ENCODE peak calls at places on chromosomes 3 and 15, in nine cellular contexts. D, V, O, Q, R, A, N, E and T are unnamed samples.

GRCh38 chr3:155416500-155417118 is 123.1 kb upstream of the STRIT1 start:
- DNase-seq in D (no peak), N (peak; percentile 57), Q (no peak), V (no peak), R (no peak), A (no peak), E (no peak), O (peak; percentile 61), T (no peak)

GRCh38 chr3:186021673-186022362 is 84.0 kb upstream of the TRA2B start:
- DNase-seq in Q (no peak), E (no peak), A (peak; percentile 67), O (no peak), V (no peak), D (no peak), R (no peak), N (no peak), T (no peak)

GRCh38 chr3:12436514-12437222 is 47.6 kb upstream of the TSEN2 start:
- DNase-seq in Q (no peak), O (no peak), A (no peak), R (no peak), N (no peak), V (no peak), E (no peak), D (no peak), T (no peak)

GRCh38 chr15:97904196-97904572 is 56.3 kb upstream of the ARRDC4 start:
- DNase-seq in R (peak; percentile 78), D (peak; percentile 58), N (peak; percentile 85), Q (peak; percentile 2), O (peak; percentile 61), A (peak; percentile 76), V (peak; percentile 39), E (peak; percentile 73), T (peak; percentile 12)

GRCh38 chr3:61181874-61182273 is 69.4 kb downstream of the FHIT start:
- DNase-seq in Q (no peak), D (no peak), E (no peak), N (no peak), A (no peak), R (no peak), O (peak; percentile 25), V (peak; percentile 35), T (peak; percentile 23)

GRCh38 chr3:109047366-109047765 is 70.6 kb downstream of the MORC1 start:
- DNase-seq in N (no peak), V (no peak), R (no peak), E (no peak), O (no peak), A (no peak), Q (no peak), D (no peak), T (no peak)

GRCh38 chr3:138600341-138600740 is 6.3 kb upstream of the CEP70 start:
- DNase-seq in A (peak; percentile 70), D (no peak), O (no peak), N (no peak), Q (no peak), E (no peak), V (no peak), R (no peak), T (no peak)

GRCh38 chr15:71748327-71748726 is 62.0 kb upstream of the NR2E3 start:
- DNase-seq in A (no peak), D (no peak), R (no peak), N (no peak), Q (no peak), E (no peak), V (no peak), O (peak; percentile 68), T (no peak)

GRCh38 chr3:138949002-138949418 is 2.0 kb downstream of the FOXL2NB start:
- DNase-seq in Q (no peak), N (no peak), V (no peak), A (no peak), E (no peak), R (no peak), O (no peak), D (no peak), T (no peak)

GRCh38 chr3:73556520-73557371 is 68.0 kb downstream of the PDZRN3 start:
- DNase-seq in Q (no peak), R (no peak), N (no peak), A (no peak), D (no peak), V (no peak), O (no peak), E (no peak), T (no peak)

GRCh38 chr3:95615592-95616310 is 1198.6 kb upstream of the EPHA6 start:
- DNase-seq in Q (no peak), R (no peak), E (no peak), O (no peak), D (no peak), N (no peak), V (no peak), A (no peak), T (no peak)

GRCh38 chr15:93882779-93883178 is 348.6 kb upstream of the MCTP2 start:
- DNase-seq in O (no peak), Q (no peak), E (no peak), R (no peak), D (no peak), N (no peak), V (no peak), A (no peak), T (no peak)

GRCh38 chr15:74552761-74553441 is 11.9 kb downstream of the ARID3B start:
- DNase-seq in N (no peak), V (no peak), E (no peak), R (no peak), Q (no peak), O (no peak), D (no peak), A (no peak), T (peak; percentile 27)

GRCh38 chr3:72836923-72837322 is 11.3 kb downstream of the SHQ1 start:
- DNase-seq in R (no peak), Q (no peak), O (no peak), E (peak; percentile 90), V (no peak), A (peak; percentile 94), N (no peak), D (no peak), T (no peak)

GRCh38 chr3:16290007-16290826 is 25.2 kb downstream of the OXNAD1 start:
- DNase-seq in D (no peak), O (peak; percentile 27), V (peak; percentile 70), R (no peak), N (no peak), Q (peak; percentile 62), A (no peak), E (peak; percentile 33), T (peak; percentile 43)

GRCh38 chr3:6719999-6720398 is 140.9 kb upstream of the GRM7 start:
- DNase-seq in R (no peak), V (no peak), E (no peak), D (no peak), Q (no peak), A (no peak), N (no peak), O (no peak), T (no peak)
- H3K9me3 ChIP-seq in R (no peaks in the 10 kb centered on the region), V (no peaks in the 10 kb centered on the region), E (no peaks in the 10 kb centered on the region), D (no peaks in the 10 kb centered on the region), Q (peaks cover 9% of the 10 kb centered on the region), A (no peaks in the 10 kb centered on the region), N (no peaks in the 10 kb centered on the region), O (no peaks in the 10 kb centered on the region), T (peaks cover 2% of the 10 kb centered on the region)

GRCh38 chr15:42605281-42605744 is 29.9 kb downstream of the STARD9 start:
- DNase-seq in Q (peak; percentile 94), E (no peak), V (peak; percentile 81), R (no peak), N (no peak), D (no peak), A (no peak), O (no peak), T (no peak)

GRCh38 chr15:42612367-42612912 is 37.0 kb downstream of the STARD9 start:
- DNase-seq in D (no peak), A (no peak), E (no peak), V (no peak), O (no peak), Q (no peak), R (no peak), N (no peak), T (no peak)

GRCh38 chr15:42611532-42611931 is 36.1 kb downstream of the STARD9 start:
- DNase-seq in O (no peak), D (no peak), V (peak; percentile 81), A (no peak), E (no peak), R (no peak), N (no peak), Q (no peak), T (no peak)

GRCh38 chr15:42608110-42608531 is 32.7 kb downstream of the STARD9 start:
- DNase-seq in V (peak; percentile 65), Q (peak; percentile 69), D (peak; percentile 52), N (no peak), E (no peak), A (no peak), R (peak; percentile 77), O (no peak), T (peak; percentile 11)

GRCh38 chr15:42608767-42609488 is 33.5 kb downstream of the STARD9 start:
- DNase-seq in V (no peak), R (no peak), D (no peak), Q (no peak), N (no peak), E (no peak), O (no peak), A (no peak), T (no peak)
- H3K4me1 ChIP-seq in V (peaks cover 14% of the 10 kb centered on the region), R (peaks cover 45% of the 10 kb centered on the region), D (peaks cover 36% of the 10 kb centered on the region), Q (peaks cover 55% of the 10 kb centered on the region), N (no peaks in the 10 kb centered on the region), E (peaks cover 8% of the 10 kb centered on the region), O (no peaks in the 10 kb centered on the region), A (peaks cover 18% of the 10 kb centered on the region), T (peaks cover 43% of the 10 kb centered on the region)

DNA sequence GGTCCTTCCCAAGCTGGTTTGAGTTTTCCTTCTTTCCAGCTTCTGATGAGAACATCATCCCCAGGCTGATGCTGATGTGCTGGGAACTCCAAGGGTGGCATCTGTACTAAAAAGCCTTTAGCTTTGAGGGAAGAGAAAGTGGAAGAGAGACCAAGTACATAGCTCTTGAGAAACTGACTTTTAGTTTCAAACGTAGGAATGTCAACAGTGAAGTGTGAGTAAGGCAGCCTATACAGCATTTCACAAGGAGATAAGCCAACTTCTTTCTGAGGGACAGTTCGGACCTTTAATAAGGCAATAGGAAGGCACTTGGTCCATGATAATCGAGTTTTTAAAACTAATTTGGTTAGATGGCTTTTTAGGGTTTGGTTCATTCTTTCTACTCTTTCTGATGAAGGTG is 53.7 kb downstream of the DLG1 start:
- DNase-seq in O (no peak), R (no peak), E (no peak), N (no peak), A (no peak), V (no peak), D (no peak), Q (no peak), T (no peak)
- H3K9me3 ChIP-seq in O (peaks cover 45% of the 10 kb centered on the region), R (peaks cover 78% of the 10 kb centered on the region), E (peaks cover 23% of the 10 kb centered on the region), N (peaks cover 41% of the 10 kb centered on the region), A (peaks cover 31% of the 10 kb centered on the region), V (peaks cover 2% of the 10 kb centered on the region), D (peaks cover 79% of the 10 kb centered on the region), Q (peaks cover 64% of the 10 kb centered on the region), T (peaks cover 63% of the 10 kb centered on the region)

GRCh38 chr3:172067837-172068440 is 28.6 kb downstream of the FNDC3B start:
- DNase-seq in E (no peak), R (no peak), N (no peak), Q (no peak), O (no peak), A (no peak), D (no peak), V (no peak), T (no peak)
- H3K4me1 ChIP-seq in E (peaks cover 47% of the 10 kb centered on the region), R (peaks cover 67% of the 10 kb centered on the region), N (peaks cover 25% of the 10 kb centered on the region), Q (peaks cover 21% of the 10 kb centered on the region), O (peaks cover 97% of the 10 kb centered on the region), A (peaks cover 34% of the 10 kb centered on the region), D (peaks cover 98% of the 10 kb centered on the region), V (peaks cover 45% of the 10 kb centered on the region), T (no peaks in the 10 kb centered on the region)